ENCODE peak calls at places on chromosomes 12 and 14, in ten cellular contexts. A is cardiac muscle cell, B is HFFc6, O is brain microvascular endothelial cell, F is spleen, C is right lobe of liver, W is mammary epithelial cell, N is IMR-90, E is astrocyte of the spinal cord, M is endodermal cell. V is an unnamed sample.

GRCh38 chr12:97024393-97024792 is 117.3 kb downstream of the NEDD1 start:
- DNase-seq in F (no peak), A (no peak), C (no peak), N (no peak), E (no peak), B (no peak), W (no peak), O (no peak), M (no peak), V (no peak)

GRCh38 chr12:13000616-13000934 is 510 bp upstream of the HEBP1 start:
- DNase-seq in A (peak; percentile 62), C (peak; percentile 66), M (no peak), F (no peak), W (no peak), B (peak; percentile 21), E (no peak), O (no peak), N (no peak), V (peak; percentile 58)

GRCh38 chr12:57152408-57153038 is 5.1 kb upstream of the LRP1-AS start:
- DNase-seq in M (no peak), O (no peak), E (peak; percentile 58), F (no peak), B (peak; percentile 41), A (no peak), N (peak; percentile 54), C (peak; percentile 32), W (no peak), V (no peak)

GRCh38 chr14:65352964-65353530 is 59.5 kb upstream of the FUT8 start:
- DNase-seq in W (peak; percentile 92), M (no peak), O (no peak), E (no peak), F (no peak), N (no peak), A (no peak), C (no peak), B (no peak), V (peak; percentile 63)

GRCh38 chr14:104873380-104874055 is 8.4 kb downstream of the CEP170B start:
- DNase-seq in W (no peak), F (peak; percentile 65), M (no peak), N (no peak), B (no peak), E (no peak), O (no peak), A (no peak), C (peak; percentile 17), V (no peak)

GRCh38 chr12:31326689-31327659 is 1.0 kb upstream of the SINHCAF start:
- DNase-seq in M (peak; percentile 50), B (no peak), E (peak; percentile 22), C (no peak), N (no peak), F (no peak), O (no peak), A (peak; percentile 5), W (no peak), V (peak; percentile 35)

GRCh38 chr12:56933826-56934625 is at the start of gene SDR9C7:
- DNase-seq in C (no peak), F (no peak), N (no peak), A (no peak), O (no peak), E (no peak), M (peak; percentile 29), W (no peak), B (no peak), V (no peak)

GRCh38 chr12:109559601-109560000 is 13.7 kb downstream of the MMAB start:
- DNase-seq in F (no peak), B (no peak), C (no peak), W (no peak), M (no peak), O (no peak), N (no peak), E (no peak), A (no peak), V (no peak)

GRCh38 chr12:110198386-110198785 is 74.2 kb downstream of the IFT81 start:
- DNase-seq in E (no peak), C (no peak), O (no peak), A (no peak), M (no peak), B (no peak), F (no peak), N (peak; percentile 27), W (no peak), V (no peak)

GRCh38 chr12:1972856-1973317 is 31.4 kb downstream of the DCP1B start:
- DNase-seq in B (peak; percentile 52), W (no peak), O (peak; percentile 41), A (peak; percentile 87), E (peak; percentile 43), N (peak; percentile 63), C (no peak), F (no peak), M (no peak), V (peak; percentile 27)

GRCh38 chr12:1977109-1977508 is 27.1 kb downstream of the DCP1B start:
- DNase-seq in A (no peak), M (no peak), C (no peak), W (no peak), F (no peak), E (no peak), B (no peak), N (no peak), O (no peak), V (no peak)

GRCh38 chr12:1972260-1972659 is 32.0 kb downstream of the DCP1B start:
- DNase-seq in O (no peak), N (peak; percentile 74), A (no peak), B (peak; percentile 36), F (no peak), E (peak; percentile 66), M (no peak), W (peak; percentile 29), C (no peak), V (peak; percentile 29)

GRCh38 chr12:1977588-1977987 is 26.7 kb downstream of the DCP1B start:
- DNase-seq in W (no peak), N (no peak), C (no peak), B (no peak), O (no peak), M (no peak), F (no peak), E (no peak), A (no peak), V (no peak)

DNA sequence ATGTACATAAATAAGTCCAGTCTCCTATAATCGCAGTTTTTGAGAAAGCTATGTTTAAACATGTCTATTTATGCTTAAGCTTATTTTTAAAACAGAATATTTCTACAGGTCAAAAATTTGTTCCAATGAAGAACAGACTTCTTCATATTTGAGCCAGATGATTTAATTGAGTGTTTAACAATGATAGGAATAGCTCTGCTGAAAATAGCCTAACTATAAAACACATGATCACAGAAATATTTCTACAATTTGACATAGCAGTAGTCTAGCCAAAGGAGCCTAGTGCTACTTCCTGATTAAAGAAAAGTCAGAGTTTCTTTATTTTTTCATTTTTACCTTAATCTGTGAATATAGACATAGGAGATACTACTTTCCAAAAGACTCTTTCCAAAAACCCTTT is 29.4 kb downstream of the DCP1B start:
- DNase-seq in W (no peak), M (no peak), N (no peak), E (no peak), F (no peak), B (no peak), O (no peak), A (no peak), C (no peak), V (no peak)
- TF ChIP-seq CTCF in W (no peak), M (no peak), N (no peak), E (no peak), F (no peak), B (no peak), O (no peak), A (no peak), C (no peak), V (no peak)

GRCh38 chr12:75505706-75506312 is 5.6 kb downstream of the KRR1 start:
- DNase-seq in N (peak; percentile 67), E (peak; percentile 61), B (peak; percentile 36), W (no peak), A (peak; percentile 8), M (no peak), C (no peak), O (no peak), F (no peak), V (peak; percentile 61)

GRCh38 chr12:75509621-75510020 is 1.8 kb downstream of the KRR1 start:
- DNase-seq in M (no peak), B (no peak), O (no peak), W (peak; percentile 48), C (no peak), N (no peak), F (no peak), E (no peak), A (no peak), V (no peak)

GRCh38 chr12:75508159-75508558 is 3.2 kb downstream of the KRR1 start:
- DNase-seq in N (no peak), F (no peak), O (no peak), W (no peak), C (no peak), M (no peak), A (no peak), E (no peak), B (no peak), V (no peak)

DNA sequence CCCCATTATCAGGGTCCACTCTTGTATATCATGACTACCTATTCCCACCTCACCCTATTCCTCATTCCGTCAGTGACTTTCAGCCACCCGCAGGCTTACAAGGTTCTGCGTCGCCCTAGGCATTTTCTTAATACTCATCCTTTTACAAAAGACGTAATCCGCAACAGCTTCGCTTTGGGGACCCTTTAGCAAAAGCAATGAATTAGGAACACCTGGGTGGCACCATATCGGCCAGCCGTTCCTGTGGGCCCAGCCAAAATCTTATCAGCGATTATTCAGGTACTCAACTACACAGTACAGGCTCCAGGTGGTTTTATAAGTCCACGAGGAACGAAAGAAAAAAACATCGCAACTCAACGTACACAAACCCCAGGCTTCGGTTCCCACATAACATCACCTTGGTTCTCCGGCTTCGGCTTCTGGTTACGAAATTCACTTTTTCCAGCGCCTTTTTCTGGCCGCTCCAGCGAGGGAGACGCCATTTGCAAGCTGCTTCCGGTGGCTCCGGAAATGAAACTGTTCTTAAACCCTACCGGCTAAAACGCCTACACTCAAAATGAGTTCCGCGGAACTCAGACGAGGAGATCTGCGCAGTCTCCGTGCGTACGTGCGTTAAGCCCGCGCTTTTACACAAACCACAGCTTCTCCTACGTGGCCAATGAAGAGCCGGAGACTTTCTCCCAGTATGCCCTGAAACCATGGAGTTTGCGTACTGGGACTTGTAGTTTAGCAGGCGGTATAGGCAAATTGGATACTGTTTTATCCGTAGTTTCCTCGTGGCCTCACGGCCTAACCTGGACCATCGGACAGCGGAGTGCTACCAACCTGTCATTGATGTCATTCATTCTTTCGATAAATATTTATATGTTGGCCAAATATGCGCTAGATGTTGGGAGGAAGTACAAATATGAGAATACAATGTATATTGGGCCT is at the start of gene KRR1:
- DNase-seq in N (peak; percentile 99), W (peak; percentile 98), M (peak; percentile 98), O (peak; percentile 98), B (peak; percentile 94), F (peak; percentile 95), A (peak; percentile 96), C (peak; percentile 89), E (peak; percentile 99), V (peak; percentile 97)
- TF ChIP-seq CTCF in N (no peak), W (no peak), M (peak; percentile 21), O (peak; percentile 12), B (peak; percentile 12), F (no peak), A (no peak), C (no peak), E (no peak), V (no peak)

GRCh38 chr12:128951448-128951847 is 98.2 kb downstream of the GLT1D1 start:
- DNase-seq in F (no peak), O (no peak), E (no peak), W (no peak), M (peak; percentile 63), N (no peak), C (no peak), A (no peak), B (no peak), V (no peak)
- TF ChIP-seq CTCF in F (no peak), O (no peak), E (no peak), W (no peak), M (peak; percentile 36), N (no peak), C (no peak), A (no peak), B (no peak), V (no peak)

GRCh38 chr12:124680863-124681778 is 113.7 kb upstream of the NCOR2 start:
- DNase-seq in W (peak; percentile 97), M (peak; percentile 84), O (peak; percentile 95), N (peak; percentile 95), F (no peak), A (no peak), E (peak; percentile 75), C (peak; percentile 80), B (peak; percentile 39), V (peak; percentile 94)
- TF ChIP-seq CTCF in W (peak; percentile 61), M (peak; percentile 68), O (peak; percentile 47), N (peak; percentile 51), F (peak; percentile 56), A (peak; percentile 25), E (peak; percentile 19), C (peak; percentile 5), B (peak; percentile 42), V (peak; percentile 17)

V was measured in foreskin fibroblast.